ENCODE peak calls at places on chromosome 1, in five cellular contexts. E, V, N, H and R are unnamed samples. For H3K36me3 and H3K9me3, the result is how much of the 10 kb centered on the place peaks cover.

GRCh38 chr1:1124508-1124785 is 8.6 kb upstream of the C1orf159 start:
- DNase-seq in N (no peak), E (no peak), H (no peak), V (no peak), R (no peak)

GRCh38 chr1:78617615-78618026 is 2.6 kb upstream of the IFI44L start:
- DNase-seq in N (peak), V (peak), E (peak), H (peak), R (peak)

GRCh38 chr1:27098447-27099153 is 56.3 kb downstream of the SLC9A1 start:
- DNase-seq in N (no peak), E (no peak), V (no peak), H (no peak), R (no peak)

GRCh38 chr1:24391882-24392603 is 21.5 kb downstream of the STPG1 start:
- DNase-seq in E (no peak), V (peak), H (peak), N (peak), R (peak)

GRCh38 chr1:40036574-40036973 is 4.0 kb upstream of the CAP1 start:
- DNase-seq in N (peak), H (peak), E (no peak), V (peak), R (peak)

GRCh38 chr1:32767641-32768040 is 49.5 kb downstream of the YARS1 start:
- DNase-seq in E (no peak), H (no peak), N (no peak), V (no peak), R (no peak)

GRCh38 chr1:115906627-115907026 is 65.7 kb upstream of the NHLH2 start:
- DNase-seq in E (no peak), V (no peak), H (no peak), N (no peak), R (no peak)

GRCh38 chr1:162319510-162320160 is 57.0 kb downstream of the SPATA46 start:
- DNase-seq in N (no peak), V (no peak), E (no peak), H (no peak), R (no peak)

GRCh38 chr1:113792471-113792870 is 19.8 kb downstream of the RSBN1 start:
- DNase-seq in H (no peak), N (no peak), E (no peak), V (no peak), R (no peak)

GRCh38 chr1:178124115-178124514 is 30.2 kb downstream of the RASAL2 start:
- DNase-seq in H (no peak), E (no peak), V (no peak), N (no peak), R (peak)

GRCh38 chr1:32618673-32619221 is 31.6 kb downstream of the ZBTB8OS start:
- DNase-seq in V (peak), E (no peak), N (peak), H (no peak), R (peak)

GRCh38 chr1:174964261-174964984 is 35.3 kb upstream of the CACYBP start:
- DNase-seq in H (no peak), E (no peak), V (no peak), N (no peak), R (peak)

GRCh38 chr1:125065821-125066180 is 3881.0 kb downstream of the SRGAP2C start:
- DNase-seq in H (no peak), N (no peak), E (no peak), V (no peak), R (no peak)

GRCh38 chr1:175313672-175314225 is 121.2 kb upstream of the KIAA0040 start:
- DNase-seq in E (no peak), N (no peak), V (no peak), H (no peak), R (no peak)

GRCh38 chr1:33709780-33710713 is 153.8 kb upstream of the HMGB4 start:
- DNase-seq in E (no peak), V (no peak), N (no peak), H (no peak), R (no peak)

GRCh38 chr1:10796029-10796944 is at the start of gene CASZ1:
- DNase-seq in E (peak), H (peak), N (peak), V (peak), R (peak)

GRCh38 chr1:218380125-218380977 is 35.2 kb downstream of the TGFB2 start:
- DNase-seq in N (peak), E (no peak), V (no peak), H (no peak), R (peak)

GRCh38 chr1:221023482-221023881 is 144.2 kb downstream of the HLX start:
- DNase-seq in H (no peak), E (no peak), V (no peak), N (no peak), R (no peak)

GRCh38 chr1:1210726-1211540 is 3.0 kb downstream of the TNFRSF4 start:
- DNase-seq in H (no peak), E (no peak), V (peak), N (no peak), R (no peak)

GRCh38 chr1:248585266-248585665 is 10.7 kb upstream of the OR2T34 start:
- DNase-seq in N (no peak), V (no peak), E (no peak), H (no peak), R (no peak)

GRCh38 chr1:89844860-89845259 is 24.0 kb downstream of the LRRC8D start:
- DNase-seq in N (no peak), V (no peak), H (no peak), E (no peak), R (no peak)

GRCh38 chr1:84774674-84775548 is 84.7 kb upstream of the SSX2IP start:
- DNase-seq in E (no peak), H (no peak), V (peak), N (no peak), R (no peak)

DNA sequence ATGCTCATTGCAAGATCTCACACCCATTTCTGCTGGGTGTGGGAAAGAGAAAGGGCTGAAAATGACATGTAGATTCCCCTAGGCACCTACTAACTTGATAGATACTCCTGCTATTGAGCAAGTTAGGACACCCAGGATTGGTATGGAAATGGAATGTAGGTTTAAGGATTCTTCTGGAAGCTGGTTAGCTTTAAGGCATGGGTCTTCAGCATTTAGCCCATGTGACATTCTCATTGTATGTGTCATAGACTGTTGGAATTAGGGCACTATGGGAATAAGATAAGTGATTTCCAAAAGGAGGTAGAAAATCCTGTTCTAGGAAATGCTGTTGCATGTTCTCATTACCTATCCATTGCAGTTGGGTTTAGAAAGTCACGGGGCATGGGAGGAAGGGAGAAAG is 76.2 kb downstream of the DISC1 start:
- DNase-seq in E (no peak), N (no peak), H (no peak), V (no peak), R (no peak)
- H3K4me3 ChIP-seq in E (no peak), N (no peak), H (no peak), V (no peak), R (no peak)

DNA sequence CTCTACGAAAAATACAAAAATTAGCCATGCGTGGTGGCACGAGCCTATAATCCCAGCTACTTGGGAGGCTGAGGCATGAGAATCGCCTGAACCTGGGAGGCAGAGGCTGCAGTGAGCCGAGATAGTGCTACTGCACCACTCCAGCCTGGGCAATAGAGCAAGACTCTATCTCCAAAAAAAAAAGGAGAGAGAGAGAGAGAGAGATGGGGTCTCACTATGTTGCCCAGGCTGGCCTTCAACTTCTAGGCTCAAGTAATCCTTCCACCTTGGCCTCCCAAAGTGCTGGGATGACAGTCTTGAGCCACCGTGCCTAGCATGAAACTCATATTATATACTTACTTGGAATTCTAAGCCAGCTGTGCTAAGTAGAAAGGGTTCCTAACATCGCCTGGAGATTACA is 29.7 kb downstream of the PSMB2 start:
- DNase-seq in H (no peak), N (no peak), E (no peak), V (no peak), R (no peak)
- H3K36me3 ChIP-seq in H (under half), N (under half), E (under half), V (under half), R (under half)

DNA sequence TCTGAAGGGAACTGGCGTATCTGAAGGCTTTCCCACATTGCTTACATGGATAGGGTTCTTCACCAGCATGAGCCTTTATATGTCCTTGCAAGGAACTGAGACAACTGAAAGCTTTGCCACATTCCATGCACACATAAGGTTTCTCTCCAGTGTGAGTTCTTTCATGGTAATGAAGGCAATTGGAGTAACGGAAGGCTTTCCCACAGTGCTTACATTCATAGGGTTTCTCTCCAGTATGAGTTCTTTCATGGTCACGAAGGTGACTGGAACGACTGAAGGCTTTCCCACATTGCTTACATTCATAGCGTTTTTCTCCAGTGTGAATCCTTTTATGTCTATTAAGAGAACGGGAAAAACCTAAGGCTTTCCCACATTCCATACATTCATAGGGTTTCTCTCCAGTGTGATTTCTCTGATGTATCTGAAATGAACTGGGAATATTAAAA is 15.0 kb downstream of the ZNF124 start:
- DNase-seq in V (no peak), H (no peak), E (no peak), N (peak), R (no peak)
- H3K9me3 ChIP-seq in V (under half), H (half or more), E (under half), N (under half), R (under half)

DNA sequence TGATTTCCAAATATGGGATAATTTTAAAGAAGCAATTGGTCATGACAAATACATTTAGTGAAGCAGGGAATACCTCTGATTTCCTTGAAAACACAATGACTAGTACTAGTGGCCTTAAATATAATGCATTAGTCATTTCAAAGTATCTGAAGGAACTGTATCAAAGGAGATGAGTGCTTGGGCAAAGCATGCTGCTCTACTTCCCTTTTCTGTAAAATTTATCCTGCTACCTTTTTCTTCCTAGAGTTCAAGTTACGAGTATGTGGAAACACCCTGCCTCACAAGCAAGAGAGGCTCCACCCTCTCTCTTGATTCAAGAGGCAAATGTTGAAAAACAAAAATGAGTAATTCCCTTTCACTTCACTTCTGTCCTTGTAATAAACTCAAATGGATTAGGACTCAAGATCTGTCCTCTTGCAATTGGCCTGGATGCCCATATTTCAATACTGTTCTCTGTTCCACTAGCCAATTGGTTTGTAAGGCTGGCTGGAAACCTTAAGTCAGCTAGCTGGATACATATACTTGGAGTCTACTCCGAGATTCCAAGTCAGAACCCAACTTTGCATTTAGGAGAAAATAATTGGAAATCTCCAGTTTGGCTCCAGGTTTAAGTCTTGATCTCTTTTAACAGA is 92.5 kb downstream of the CDC42BPA start:
- DNase-seq in N (peak), H (no peak), E (no peak), V (no peak), R (no peak)
- H3K4me3 ChIP-seq in N (peak), H (no peak), E (no peak), V (no peak), R (no peak)

DNA sequence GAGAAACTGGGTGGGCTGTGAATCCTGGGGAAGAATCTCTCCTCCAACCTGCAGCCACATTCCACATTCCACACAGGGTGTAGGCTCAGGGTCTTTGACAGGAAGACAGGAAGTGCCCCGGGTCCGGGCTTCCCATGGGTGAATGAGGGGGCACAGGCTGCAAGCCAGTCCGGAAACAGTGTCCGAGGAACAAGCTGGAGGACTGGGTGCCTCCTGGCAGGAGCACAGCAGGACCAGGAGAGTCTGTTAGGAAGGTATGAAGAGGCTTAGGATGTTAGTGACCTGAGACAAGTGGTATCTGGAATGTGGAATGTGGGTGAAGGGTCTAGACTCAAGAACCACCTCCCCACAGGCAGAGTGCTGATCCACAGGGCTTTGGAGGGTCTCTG is 121.0 kb upstream of the CD34 start:
- DNase-seq in H (no peak), N (no peak), E (no peak), V (no peak), R (no peak)
- H3K36me3 ChIP-seq in H (under half), N (under half), E (under half), V (under half), R (under half)

DNA sequence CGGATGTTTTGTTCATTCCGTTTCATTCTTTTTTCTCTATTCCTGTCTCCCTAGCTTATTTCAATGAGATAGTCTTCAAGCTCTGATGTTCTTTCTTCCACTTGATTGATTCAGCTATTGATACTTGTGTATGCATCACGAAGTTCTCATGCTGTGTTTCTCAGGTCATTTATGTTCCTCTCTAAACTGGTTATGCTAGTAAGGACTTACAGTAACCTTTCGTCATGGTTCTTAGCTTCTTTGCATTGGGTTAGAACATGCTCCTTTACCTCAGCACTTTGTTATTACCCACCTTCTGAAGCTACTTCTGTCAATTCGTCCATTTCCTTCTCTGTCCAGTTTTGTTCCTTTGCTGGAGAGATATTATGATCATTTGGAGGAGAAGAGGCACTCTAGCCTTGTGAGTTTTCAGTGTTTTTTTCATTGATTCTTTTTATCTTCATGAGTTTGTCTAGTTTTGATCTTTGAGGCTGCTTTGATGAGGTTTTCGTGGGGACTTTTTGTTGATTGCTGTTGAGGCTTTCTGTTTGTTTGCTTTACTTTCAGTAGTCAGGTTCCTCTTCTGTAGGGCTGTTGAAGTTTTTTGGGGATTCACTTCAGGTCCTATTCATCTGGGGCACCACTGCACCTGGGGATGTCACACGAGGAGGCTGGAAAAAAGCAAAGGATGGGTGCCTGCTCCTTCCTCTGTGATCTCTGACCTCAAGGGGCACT is 496.9 kb upstream of the LRRC7 start:
- DNase-seq in V (no peak), N (no peak), E (no peak), H (no peak), R (no peak)
- H3K9me3 ChIP-seq in V (under half), N (under half), E (under half), H (under half), R (under half)